ENCODE peak calls at places on chromosome 11, in ten cellular contexts. One of them, this sample, is unnamed.

GRCh38 chr11:486189-486588 is 20.9 kb downstream of the RNH1 start:
- DNase-seq in fibroblast of lung: no peak
- DNase-seq in ovary: no peak
- DNase-seq in thoracic aorta: no peak
- DNase-seq in naive thymus-derived CD4-positive, alpha-beta T cell: no peak
- DNase-seq in pancreas: peak; percentile 50
- DNase-seq in IMR-90: no peak
- DNase-seq in neuronal stem cell: no peak
- DNase-seq in HAP-1: no peak
- DNase-seq in esophagus squamous epithelium: no peak
- DNase-seq in this sample: no peak

GRCh38 chr11:47591764-47592163 is 2.4 kb downstream of the C1QTNF4 start:
- DNase-seq in fibroblast of lung: no peak
- DNase-seq in ovary: no peak
- DNase-seq in thoracic aorta: no peak
- DNase-seq in naive thymus-derived CD4-positive, alpha-beta T cell: no peak
- DNase-seq in pancreas: no peak
- DNase-seq in IMR-90: no peak
- DNase-seq in neuronal stem cell: no peak
- DNase-seq in HAP-1: no peak
- DNase-seq in esophagus squamous epithelium: no peak
- DNase-seq in this sample: no peak

GRCh38 chr11:6474806-6475500 is 1.2 kb upstream of the TRIM3 start:
- DNase-seq in fibroblast of lung: no peak
- DNase-seq in ovary: no peak
- DNase-seq in thoracic aorta: no peak
- DNase-seq in naive thymus-derived CD4-positive, alpha-beta T cell: no peak
- DNase-seq in pancreas: no peak
- DNase-seq in IMR-90: peak; percentile 6
- DNase-seq in neuronal stem cell: no peak
- DNase-seq in HAP-1: no peak
- DNase-seq in esophagus squamous epithelium: no peak
- DNase-seq in this sample: no peak

GRCh38 chr11:108206171-108206570 is 16.3 kb downstream of the NPAT start:
- DNase-seq in fibroblast of lung: no peak
- DNase-seq in ovary: no peak
- DNase-seq in thoracic aorta: no peak
- DNase-seq in naive thymus-derived CD4-positive, alpha-beta T cell: no peak
- DNase-seq in pancreas: no peak
- DNase-seq in IMR-90: no peak
- DNase-seq in neuronal stem cell: no peak
- DNase-seq in HAP-1: no peak
- DNase-seq in esophagus squamous epithelium: no peak
- DNase-seq in this sample: no peak

GRCh38 chr11:133841279-133842043 is 3.9 kb downstream of the SPATA19 start:
- DNase-seq in fibroblast of lung: no peak
- DNase-seq in ovary: no peak
- DNase-seq in thoracic aorta: no peak
- DNase-seq in naive thymus-derived CD4-positive, alpha-beta T cell: no peak
- DNase-seq in pancreas: no peak
- DNase-seq in IMR-90: no peak
- DNase-seq in neuronal stem cell: no peak
- DNase-seq in HAP-1: no peak
- DNase-seq in esophagus squamous epithelium: no peak
- DNase-seq in this sample: no peak

GRCh38 chr11:73321342-73322110 is 13.4 kb downstream of the ARHGEF17 start:
- DNase-seq in fibroblast of lung: peak; percentile 77
- DNase-seq in ovary: peak; percentile 81
- DNase-seq in thoracic aorta: no peak
- DNase-seq in naive thymus-derived CD4-positive, alpha-beta T cell: no peak
- DNase-seq in pancreas: no peak
- DNase-seq in IMR-90: peak; percentile 84
- DNase-seq in neuronal stem cell: no peak
- DNase-seq in HAP-1: no peak
- DNase-seq in esophagus squamous epithelium: no peak
- DNase-seq in this sample: no peak

GRCh38 chr11:83002047-83002446 is 69.7 kb downstream of the RAB30 start:
- DNase-seq in fibroblast of lung: no peak
- DNase-seq in ovary: no peak
- DNase-seq in thoracic aorta: no peak
- DNase-seq in naive thymus-derived CD4-positive, alpha-beta T cell: peak; percentile 40
- DNase-seq in pancreas: no peak
- DNase-seq in IMR-90: no peak
- DNase-seq in neuronal stem cell: no peak
- DNase-seq in HAP-1: no peak
- DNase-seq in esophagus squamous epithelium: no peak
- DNase-seq in this sample: no peak

GRCh38 chr11:65437436-65438227 is 15.0 kb downstream of the NEAT1 start:
- DNase-seq in fibroblast of lung: no peak
- DNase-seq in ovary: peak; percentile 12
- DNase-seq in thoracic aorta: no peak
- DNase-seq in naive thymus-derived CD4-positive, alpha-beta T cell: no peak
- DNase-seq in pancreas: no peak
- DNase-seq in IMR-90: peak; percentile 41
- DNase-seq in neuronal stem cell: no peak
- DNase-seq in HAP-1: peak; percentile 10
- DNase-seq in esophagus squamous epithelium: no peak
- DNase-seq in this sample: peak; percentile 37

GRCh38 chr11:71305451-71306125 is 53.2 kb upstream of the SHANK2 start:
- DNase-seq in fibroblast of lung: no peak
- DNase-seq in ovary: no peak
- DNase-seq in thoracic aorta: no peak
- DNase-seq in naive thymus-derived CD4-positive, alpha-beta T cell: no peak
- DNase-seq in pancreas: no peak
- DNase-seq in IMR-90: no peak
- DNase-seq in neuronal stem cell: no peak
- DNase-seq in HAP-1: no peak
- DNase-seq in esophagus squamous epithelium: no peak
- DNase-seq in this sample: no peak

GRCh38 chr11:10743354-10744035 is 7.6 kb upstream of the CTR9 start:
- DNase-seq in fibroblast of lung: no peak
- DNase-seq in ovary: no peak
- DNase-seq in thoracic aorta: no peak
- DNase-seq in naive thymus-derived CD4-positive, alpha-beta T cell: peak; percentile 22
- DNase-seq in pancreas: no peak
- DNase-seq in IMR-90: no peak
- DNase-seq in neuronal stem cell: no peak
- DNase-seq in HAP-1: no peak
- DNase-seq in esophagus squamous epithelium: no peak
- DNase-seq in this sample: peak; percentile 40

GRCh38 chr11:59574467-59574866 is 41.1 kb downstream of the OSBP start:
- DNase-seq in fibroblast of lung: peak; percentile 37
- DNase-seq in ovary: no peak
- DNase-seq in thoracic aorta: no peak
- DNase-seq in naive thymus-derived CD4-positive, alpha-beta T cell: no peak
- DNase-seq in pancreas: no peak
- DNase-seq in IMR-90: peak; percentile 52
- DNase-seq in neuronal stem cell: no peak
- DNase-seq in HAP-1: no peak
- DNase-seq in esophagus squamous epithelium: no peak
- DNase-seq in this sample: no peak

GRCh38 chr11:3195251-3196160 is 23.1 kb downstream of the MRGPRG start:
- DNase-seq in fibroblast of lung: peak; percentile 2
- DNase-seq in ovary: no peak
- DNase-seq in thoracic aorta: no peak
- DNase-seq in naive thymus-derived CD4-positive, alpha-beta T cell: no peak
- DNase-seq in pancreas: no peak
- DNase-seq in IMR-90: peak; percentile 14
- DNase-seq in neuronal stem cell: no peak
- DNase-seq in HAP-1: peak; percentile 69
- DNase-seq in esophagus squamous epithelium: no peak
- DNase-seq in this sample: no peak

GRCh38 chr11:12629601-12630313 is 44.5 kb upstream of the TEAD1 start:
- DNase-seq in fibroblast of lung: peak; percentile 74
- DNase-seq in ovary: no peak
- DNase-seq in thoracic aorta: no peak
- DNase-seq in naive thymus-derived CD4-positive, alpha-beta T cell: no peak
- DNase-seq in pancreas: no peak
- DNase-seq in IMR-90: peak; percentile 78
- DNase-seq in neuronal stem cell: no peak
- DNase-seq in HAP-1: no peak
- DNase-seq in esophagus squamous epithelium: no peak
- DNase-seq in this sample: no peak

GRCh38 chr11:70674605-70675004 is 276.3 kb downstream of the CTTN start:
- DNase-seq in fibroblast of lung: no peak
- DNase-seq in ovary: no peak
- DNase-seq in thoracic aorta: no peak
- DNase-seq in naive thymus-derived CD4-positive, alpha-beta T cell: no peak
- DNase-seq in pancreas: no peak
- DNase-seq in IMR-90: no peak
- DNase-seq in neuronal stem cell: no peak
- DNase-seq in HAP-1: no peak
- DNase-seq in esophagus squamous epithelium: no peak
- DNase-seq in this sample: no peak

GRCh38 chr11:94549166-94549565 is 5.4 kb downstream of the FUT4 start:
- DNase-seq in fibroblast of lung: no peak
- DNase-seq in ovary: no peak
- DNase-seq in thoracic aorta: no peak
- DNase-seq in naive thymus-derived CD4-positive, alpha-beta T cell: no peak
- DNase-seq in pancreas: no peak
- DNase-seq in IMR-90: no peak
- DNase-seq in neuronal stem cell: no peak
- DNase-seq in HAP-1: no peak
- DNase-seq in esophagus squamous epithelium: no peak
- DNase-seq in this sample: no peak

GRCh38 chr11:94545641-94546470 is 2.1 kb downstream of the FUT4 start:
- DNase-seq in fibroblast of lung: no peak
- DNase-seq in ovary: no peak
- DNase-seq in thoracic aorta: no peak
- DNase-seq in naive thymus-derived CD4-positive, alpha-beta T cell: no peak
- DNase-seq in pancreas: no peak
- DNase-seq in IMR-90: no peak
- DNase-seq in neuronal stem cell: no peak
- DNase-seq in HAP-1: peak; percentile 33
- DNase-seq in esophagus squamous epithelium: no peak
- DNase-seq in this sample: no peak

GRCh38 chr11:94544582-94544831 is 786 bp downstream of the FUT4 start:
- DNase-seq in fibroblast of lung: no peak
- DNase-seq in ovary: no peak
- DNase-seq in thoracic aorta: no peak
- DNase-seq in naive thymus-derived CD4-positive, alpha-beta T cell: no peak
- DNase-seq in pancreas: no peak
- DNase-seq in IMR-90: no peak
- DNase-seq in neuronal stem cell: no peak
- DNase-seq in HAP-1: no peak
- DNase-seq in esophagus squamous epithelium: no peak
- DNase-seq in this sample: no peak

GRCh38 chr11:94544832-94545640 is 1.3 kb downstream of the FUT4 start:
- DNase-seq in fibroblast of lung: no peak
- DNase-seq in ovary: peak; percentile 55
- DNase-seq in thoracic aorta: no peak
- DNase-seq in naive thymus-derived CD4-positive, alpha-beta T cell: no peak
- DNase-seq in pancreas: peak; percentile 84
- DNase-seq in IMR-90: no peak
- DNase-seq in neuronal stem cell: peak; percentile 11
- DNase-seq in HAP-1: peak; percentile 45
- DNase-seq in esophagus squamous epithelium: no peak
- DNase-seq in this sample: no peak

DNA sequence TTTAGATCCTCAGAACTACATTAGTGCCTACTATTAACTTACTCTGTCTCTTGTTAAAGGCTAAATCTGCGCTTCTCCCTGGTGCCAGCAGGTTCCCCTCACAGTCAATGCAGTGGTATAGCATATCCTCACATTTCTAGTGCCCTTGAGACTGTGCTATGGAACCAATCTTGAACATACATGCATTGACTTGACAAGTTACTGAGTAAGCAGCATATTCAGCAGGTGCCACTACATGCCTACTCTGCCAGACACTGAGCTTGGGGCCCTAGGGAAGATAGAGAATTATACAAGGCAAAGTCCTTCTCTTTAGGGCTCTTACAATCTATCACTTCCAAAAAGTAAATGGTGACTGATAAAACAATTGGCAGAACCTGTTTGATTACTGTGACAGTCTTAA is 3.2 kb downstream of the FUT4 start:
- DNase-seq in fibroblast of lung: no peak
- DNase-seq in ovary: no peak
- DNase-seq in thoracic aorta: no peak
- DNase-seq in naive thymus-derived CD4-positive, alpha-beta T cell: no peak
- DNase-seq in pancreas: no peak
- DNase-seq in IMR-90: no peak
- DNase-seq in neuronal stem cell: no peak
- DNase-seq in HAP-1: peak; percentile 17
- DNase-seq in esophagus squamous epithelium: no peak
- DNase-seq in this sample: no peak
- H3K4me3 ChIP-seq in fibroblast of lung: peak overlapping the region; percentile 69
- H3K4me3 ChIP-seq in ovary: no peak overlapping the region
- H3K4me3 ChIP-seq in thoracic aorta: peak overlapping the region; percentile 92
- H3K4me3 ChIP-seq in naive thymus-derived CD4-positive, alpha-beta T cell: no peak overlapping the region
- H3K4me3 ChIP-seq in pancreas: peak overlapping the region; percentile 75
- H3K4me3 ChIP-seq in IMR-90: no peak overlapping the region
- H3K4me3 ChIP-seq in neuronal stem cell: no peak overlapping the region
- H3K4me3 ChIP-seq in HAP-1: peak overlapping the region; percentile 48
- H3K4me3 ChIP-seq in esophagus squamous epithelium: peak overlapping the region; percentile 86
- H3K4me3 ChIP-seq in this sample: no peak overlapping the region

GRCh38 chr11:62709262-62710000 is 2.0 kb downstream of the GNG3 start:
- DNase-seq in fibroblast of lung: peak; percentile 97
- DNase-seq in ovary: peak; percentile 98
- DNase-seq in thoracic aorta: peak; percentile 97
- DNase-seq in naive thymus-derived CD4-positive, alpha-beta T cell: peak; percentile 97
- DNase-seq in pancreas: peak; percentile 97
- DNase-seq in IMR-90: peak; percentile 97
- DNase-seq in neuronal stem cell: peak; percentile 95
- DNase-seq in HAP-1: no peak
- DNase-seq in esophagus squamous epithelium: peak; percentile 94
- DNase-seq in this sample: peak; percentile 99
- H3K4me1 ChIP-seq in fibroblast of lung: peaks cover 26% of the 10 kb centered on the region
- H3K4me1 ChIP-seq in ovary: peaks cover 18% of the 10 kb centered on the region
- H3K4me1 ChIP-seq in thoracic aorta: peaks cover 44% of the 10 kb centered on the region
- H3K4me1 ChIP-seq in naive thymus-derived CD4-positive, alpha-beta T cell: peaks cover 41% of the 10 kb centered on the region
- H3K4me1 ChIP-seq in pancreas: peaks cover 43% of the 10 kb centered on the region
- H3K4me1 ChIP-seq in IMR-90: peaks cover 20% of the 10 kb centered on the region
- H3K4me1 ChIP-seq in neuronal stem cell: peaks cover 23% of the 10 kb centered on the region
- H3K4me1 ChIP-seq in HAP-1: peaks cover 11% of the 10 kb centered on the region
- H3K4me1 ChIP-seq in esophagus squamous epithelium: peaks cover 33% of the 10 kb centered on the region
- H3K4me1 ChIP-seq in this sample: peaks cover 48% of the 10 kb centered on the region

GRCh38 chr11:76237914-76238313 is 31.6 kb upstream of the WNT11 start:
- DNase-seq in fibroblast of lung: no peak
- DNase-seq in ovary: no peak
- DNase-seq in thoracic aorta: no peak
- DNase-seq in naive thymus-derived CD4-positive, alpha-beta T cell: no peak
- DNase-seq in pancreas: no peak
- DNase-seq in IMR-90: peak; percentile 13
- DNase-seq in neuronal stem cell: no peak
- DNase-seq in HAP-1: peak; percentile 43
- DNase-seq in esophagus squamous epithelium: no peak
- DNase-seq in this sample: no peak
- H3K9me3 ChIP-seq in fibroblast of lung: no peaks in the 10 kb centered on the region
- H3K9me3 ChIP-seq in ovary: no peaks in the 10 kb centered on the region
- H3K9me3 ChIP-seq in thoracic aorta: no peaks in the 10 kb centered on the region
- H3K9me3 ChIP-seq in naive thymus-derived CD4-positive, alpha-beta T cell: no peaks in the 10 kb centered on the region
- H3K9me3 ChIP-seq in pancreas: no peaks in the 10 kb centered on the region
- H3K9me3 ChIP-seq in IMR-90: no peaks in the 10 kb centered on the region
- H3K9me3 ChIP-seq in neuronal stem cell: no peaks in the 10 kb centered on the region
- H3K9me3 ChIP-seq in HAP-1: no peaks in the 10 kb centered on the region
- H3K9me3 ChIP-seq in esophagus squamous epithelium: no peaks in the 10 kb centered on the region
- H3K9me3 ChIP-seq in this sample: no peaks in the 10 kb centered on the region

DNA sequence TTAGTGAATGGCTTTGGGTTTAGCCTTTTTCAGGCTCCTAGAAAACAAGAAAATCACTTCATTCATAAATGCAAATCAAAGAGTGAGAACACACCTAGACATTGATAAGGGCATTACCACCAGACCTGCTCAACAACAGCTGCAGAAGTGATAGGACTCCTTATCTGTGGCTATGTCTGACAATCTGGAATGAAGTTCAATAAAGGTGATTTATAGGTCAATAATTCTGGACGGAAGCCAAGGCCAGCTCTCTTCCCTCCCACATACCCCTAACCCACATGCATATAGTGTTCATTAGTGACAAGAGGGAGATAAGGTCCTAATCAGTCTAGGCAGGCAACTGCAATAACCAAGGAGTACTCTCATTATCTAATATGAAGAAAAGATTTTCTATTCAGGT is 111.3 kb downstream of the ETS1 start:
- DNase-seq in fibroblast of lung: no peak
- DNase-seq in ovary: no peak
- DNase-seq in thoracic aorta: no peak
- DNase-seq in naive thymus-derived CD4-positive, alpha-beta T cell: no peak
- DNase-seq in pancreas: no peak
- DNase-seq in IMR-90: no peak
- DNase-seq in neuronal stem cell: no peak
- DNase-seq in HAP-1: no peak
- DNase-seq in esophagus squamous epithelium: no peak
- DNase-seq in this sample: no peak
- H3K4me3 ChIP-seq in fibroblast of lung: no peak overlapping the region
- H3K4me3 ChIP-seq in ovary: no peak overlapping the region
- H3K4me3 ChIP-seq in thoracic aorta: no peak overlapping the region
- H3K4me3 ChIP-seq in naive thymus-derived CD4-positive, alpha-beta T cell: peak overlapping the region; percentile 10
- H3K4me3 ChIP-seq in pancreas: no peak overlapping the region
- H3K4me3 ChIP-seq in IMR-90: no peak overlapping the region
- H3K4me3 ChIP-seq in neuronal stem cell: no peak overlapping the region
- H3K4me3 ChIP-seq in HAP-1: no peak overlapping the region
- H3K4me3 ChIP-seq in esophagus squamous epithelium: no peak overlapping the region
- H3K4me3 ChIP-seq in this sample: peak overlapping the region; percentile 44

This sample was measured in CD8-positive, alpha-beta memory T cell.